ENCODE peak calls at places on chromosome 1, in five cellular contexts. L is CD4-positive, alpha-beta T cell; G is EL; Y is AG04450; E is stimulated activated CD8-positive, alpha-beta memory T cell treated with anti-CD3 and anti-CD28 coated beads, Interleukin-7, amount 100 ng/mL, for 1 hour. Q is an unnamed sample.

GRCh38 chr1:200245492-200245891 is 164.3 kb downstream of the ZNF281 start:
- DNase-seq in L (no peak), G (peak; percentile 78), Y (no peak), E (no peak), Q (no peak)

GRCh38 chr1:228488818-228489674 is 1.9 kb downstream of the RNF187 start:
- DNase-seq in L (no peak), G (no peak), Y (no peak), E (no peak), Q (no peak)

GRCh38 chr1:157135070-157135469 is 3.1 kb downstream of the ETV3 start:
- DNase-seq in L (no peak), G (no peak), Y (no peak), E (no peak), Q (no peak)

GRCh38 chr1:186304982-186305949 is 69.8 kb downstream of the TPR start:
- DNase-seq in L (no peak), G (peak; percentile 47), Y (no peak), E (no peak), Q (no peak)

GRCh38 chr1:174659823-174660222 is 212.1 kb downstream of the GPR52 start:
- DNase-seq in L (no peak), G (peak; percentile 6), Y (no peak), E (no peak), Q (no peak)

GRCh38 chr1:90753556-90753955 is 36.5 kb upstream of the BARHL2 start:
- DNase-seq in L (no peak), G (no peak), Y (no peak), E (no peak), Q (no peak)

GRCh38 chr1:214514032-214514818 is 37.2 kb downstream of the PTPN14 start:
- DNase-seq in L (no peak), G (peak; percentile 76), Y (no peak), E (no peak), Q (no peak)

GRCh38 chr1:34785875-34786470 is 5.0 kb downstream of the GJB3 start:
- DNase-seq in L (no peak), G (no peak), Y (no peak), E (no peak), Q (no peak)

GRCh38 chr1:85374160-85374559 is 90.8 kb downstream of the DDAH1 start:
- DNase-seq in L (no peak), G (peak; percentile 85), Y (peak; percentile 65), E (no peak), Q (no peak)

GRCh38 chr1:216559359-216559758 is 136.1 kb upstream of the USH2A start:
- DNase-seq in L (no peak), G (no peak), Y (no peak), E (no peak), Q (no peak)

GRCh38 chr1:200302192-200302892 is 107.5 kb downstream of the ZNF281 start:
- DNase-seq in L (peak; percentile 60), G (peak; percentile 52), Y (no peak), E (peak; percentile 24), Q (no peak)

GRCh38 chr1:228452194-228453021 is 34.8 kb upstream of the RNF187 start:
- DNase-seq in L (no peak), G (peak; percentile 39), Y (no peak), E (no peak), Q (no peak)

GRCh38 chr1:100799954-100800612 is 80.5 kb downstream of the VCAM1 start:
- DNase-seq in L (no peak), G (peak; percentile 20), Y (no peak), E (no peak), Q (no peak)

GRCh38 chr1:201259476-201260235 is 23.6 kb upstream of the PKP1 start:
- DNase-seq in L (no peak), G (peak; percentile 74), Y (no peak), E (no peak), Q (peak; percentile 87)

GRCh38 chr1:200856716-200857352 is 15.9 kb upstream of the GPR25 start:
- DNase-seq in L (no peak), G (peak; percentile 50), Y (no peak), E (no peak), Q (no peak)